ENCODE peak calls at places on chromosomes 4 and X, in eight cellular contexts. L, V, E, O, F, G, P and B are unnamed samples.

GRCh38 chr4:159282944-159283343 is 180.1 kb downstream of the RAPGEF2 start:
- DNase-seq in G (no peak), L (no peak), E (no peak), P (no peak), O (no peak), V (no peak), F (no peak), B (no peak)

GRCh38 chr4:168880087-168880675 is 129.9 kb downstream of the CBR4 start:
- DNase-seq in F (no peak), P (no peak), V (no peak), O (peak), E (no peak), L (no peak), G (no peak), B (no peak)

GRCh38 chrX:42119076-42119475 is 195.7 kb upstream of the CASK start:
- DNase-seq in F (no peak), L (peak), V (no peak), P (no peak), O (peak), G (no peak), E (no peak), B (no peak)

GRCh38 chr4:125198916-125199315 is 115.8 kb upstream of the FAT4 start:
- DNase-seq in F (no peak), L (peak), P (no peak), G (no peak), E (no peak), V (no peak), O (peak), B (no peak)

GRCh38 chr4:173753408-173753807 is 223.4 kb upstream of the HAND2 start:
- DNase-seq in P (no peak), G (no peak), F (no peak), L (no peak), V (no peak), O (no peak), E (no peak), B (no peak)

GRCh38 chr4:98601719-98602118 is 56.7 kb downstream of the TSPAN5 start:
- DNase-seq in G (no peak), O (peak), E (no peak), P (no peak), V (no peak), L (peak), F (no peak), B (no peak)

GRCh38 chrX:119784747-119785446 is 6.5 kb downstream of the RPL39 start:
- DNase-seq in F (no peak), P (peak), O (no peak), G (peak), V (peak), L (peak), E (peak), B (no peak)

GRCh38 chr4:87565746-87566145 is 36.6 kb upstream of the SPARCL1 start:
- DNase-seq in P (no peak), G (no peak), E (no peak), O (no peak), F (no peak), V (no peak), L (no peak), B (no peak)

GRCh38 chr4:56691425-56691824 is 10.3 kb upstream of the HOPX start:
- DNase-seq in G (no peak), V (no peak), L (no peak), F (no peak), E (no peak), O (no peak), P (no peak), B (no peak)

GRCh38 chrX:54248309-54248708 is 65.3 kb upstream of the FAM120C start:
- DNase-seq in E (no peak), V (no peak), L (peak), F (no peak), G (peak), O (peak), P (no peak), B (no peak)

GRCh38 chr4:7281316-7282093 is 89.2 kb downstream of the SORCS2 start:
- DNase-seq in P (no peak), G (no peak), O (no peak), L (no peak), V (no peak), F (no peak), E (no peak), B (no peak)

GRCh38 chr4:41640905-41641304 is 102.9 kb downstream of the LIMCH1 start:
- DNase-seq in E (no peak), P (no peak), V (no peak), G (no peak), L (no peak), O (no peak), F (no peak), B (no peak)

GRCh38 chr4:113781439-113782040 is 20.0 kb upstream of the CAMK2D start:
- DNase-seq in G (peak), O (peak), P (no peak), E (no peak), L (peak), F (no peak), V (no peak), B (no peak)

GRCh38 chr4:73220815-73221214 is 37.8 kb downstream of the ANKRD17 start:
- DNase-seq in E (no peak), F (no peak), L (no peak), V (no peak), P (no peak), G (no peak), O (no peak), B (no peak)

GRCh38 chr4:89253306-89253705 is 54.3 kb downstream of the GPRIN3 start:
- DNase-seq in G (no peak), L (no peak), O (no peak), V (no peak), E (no peak), F (no peak), P (no peak), B (no peak)

GRCh38 chrX:23825675-23826074 is 42.7 kb downstream of the SAT1 start:
- DNase-seq in P (no peak), E (no peak), O (no peak), F (no peak), L (no peak), V (no peak), G (no peak), B (no peak)